ENCODE peak calls at places on chromosomes 13 and 19, in five cellular contexts. S is AG04450; V is heart left ventricle; C is left ventricle myocardium inferior; R is CD4-positive, CD25-positive, alpha-beta regulatory T cell. L is an unnamed sample.

GRCh38 chr13:81001828-81002385 is 661.0 kb upstream of the SPRY2 start:
- DNase-seq in S (no peak), V (no peak), C (no peak), R (no peak), L (no peak)

GRCh38 chr13:31598990-31599389 is 140.3 kb upstream of the RXFP2 start:
- DNase-seq in S (no peak), V (no peak), C (no peak), R (no peak), L (no peak)

GRCh38 chr19:45591004-45591637 is 6.5 kb upstream of the OPA3 start:
- DNase-seq in S (no peak), V (no peak), C (no peak), R (no peak), L (no peak)

GRCh38 chr13:111572956-111573355 is 252.5 kb downstream of the TEX29 start:
- DNase-seq in S (no peak), V (no peak), C (no peak), R (no peak), L (no peak)

GRCh38 chr13:42574011-42574410 is at the start of gene TNFSF11:
- DNase-seq in S (no peak), V (no peak), C (no peak), R (no peak), L (no peak)

GRCh38 chr13:22091222-22091970 is 420.5 kb downstream of the FGF9 start:
- DNase-seq in S (no peak), V (no peak), C (no peak), R (no peak), L (peak; percentile 51)

GRCh38 chr13:48220592-48221300 is 12.3 kb upstream of the ITM2B start:
- DNase-seq in S (no peak), V (no peak), C (no peak), R (peak; percentile 26), L (peak; percentile 53)

GRCh38 chr13:102487330-102487729 is 85.5 kb upstream of the FGF14 start:
- DNase-seq in S (no peak), V (no peak), C (no peak), R (no peak), L (no peak)

GRCh38 chr13:87810920-87811344 is 139.8 kb downstream of the SLITRK5 start:
- DNase-seq in S (no peak), V (no peak), C (no peak), R (no peak), L (no peak)

GRCh38 chr13:67726979-67727378 is 496.8 kb upstream of the PCDH9 start:
- DNase-seq in S (no peak), V (no peak), C (no peak), R (no peak), L (no peak)

GRCh38 chr13:83450586-83450985 is 431.7 kb downstream of the SLITRK1 start:
- DNase-seq in S (no peak), V (no peak), C (no peak), R (no peak), L (no peak)

GRCh38 chr19:53057904-53058579 is 13.5 kb downstream of the ERVV-2 start:
- DNase-seq in S (no peak), V (peak; percentile 28), C (peak; percentile 46), R (no peak), L (no peak)

GRCh38 chr13:36244990-36245389 is 30.6 kb upstream of the SOHLH2 start:
- DNase-seq in S (no peak), V (no peak), C (no peak), R (no peak), L (no peak)

GRCh38 chr13:97878421-97879375 is 74.8 kb upstream of the IPO5 start:
- DNase-seq in S (no peak), V (no peak), C (no peak), R (no peak), L (peak; percentile 91)
- H3K4me3 ChIP-seq in S (no peak overlapping the region), V (no peak overlapping the region), C (no peak overlapping the region), R (no peak overlapping the region), L (no peak overlapping the region)

GRCh38 chr13:99467764-99468163 is 33.5 kb upstream of the TM9SF2 start:
- DNase-seq in S (no peak), V (no peak), C (no peak), R (no peak), L (no peak)
- H3K27ac ChIP-seq in S (no peak overlapping the region), V (no peak overlapping the region), C (no peak overlapping the region), R (no peak overlapping the region), L (no peak overlapping the region)

DNA sequence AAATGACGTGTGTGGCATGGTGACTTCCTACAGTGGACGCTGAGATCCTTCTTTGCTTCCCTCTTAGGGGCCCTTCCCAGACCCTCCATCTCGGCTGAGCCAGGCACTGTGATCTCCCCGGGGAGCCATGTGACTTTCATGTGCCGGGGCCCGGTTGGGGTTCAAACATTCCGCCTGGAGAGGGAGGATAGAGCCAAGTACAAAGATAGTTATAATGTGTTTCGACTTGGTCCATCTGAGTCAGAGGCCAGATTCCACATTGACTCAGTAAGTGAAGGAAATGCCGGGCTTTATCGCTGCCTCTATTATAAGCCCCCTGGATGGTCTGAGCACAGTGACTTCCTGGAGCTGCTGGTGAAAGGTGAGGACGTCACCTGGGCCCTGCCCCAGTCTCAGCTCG is 5.2 kb downstream of the LAIR2 start:
- DNase-seq in S (no peak), V (no peak), C (no peak), R (no peak), L (no peak)
- H3K4me3 ChIP-seq in S (no peak overlapping the region), V (no peak overlapping the region), C (no peak overlapping the region), R (no peak overlapping the region), L (no peak overlapping the region)

GRCh38 chr13:113853518-113854237 is 10.2 kb downstream of the GAS6 start:
- DNase-seq in S (no peak), V (peak; percentile 59), C (peak; percentile 35), R (no peak), L (no peak)

GRCh38 chr13:113850722-113851479 is 13.0 kb downstream of the GAS6 start:
- DNase-seq in S (no peak), V (no peak), C (no peak), R (no peak), L (no peak)

GRCh38 chr13:113852536-113853517 is 11.0 kb downstream of the GAS6 start:
- DNase-seq in S (no peak), V (peak; percentile 16), C (no peak), R (no peak), L (no peak)

GRCh38 chr13:113851480-113851803 is 12.4 kb downstream of the GAS6 start:
- DNase-seq in S (no peak), V (no peak), C (no peak), R (no peak), L (no peak)

GRCh38 chr13:113851826-113852535 is 11.9 kb downstream of the GAS6 start:
- DNase-seq in S (no peak), V (peak; percentile 15), C (no peak), R (no peak), L (no peak)
- H3K27ac ChIP-seq in S (peak overlapping the region; percentile 47), V (no peak overlapping the region), C (peak overlapping the region; percentile 82), R (no peak overlapping the region), L (no peak overlapping the region)

DNA sequence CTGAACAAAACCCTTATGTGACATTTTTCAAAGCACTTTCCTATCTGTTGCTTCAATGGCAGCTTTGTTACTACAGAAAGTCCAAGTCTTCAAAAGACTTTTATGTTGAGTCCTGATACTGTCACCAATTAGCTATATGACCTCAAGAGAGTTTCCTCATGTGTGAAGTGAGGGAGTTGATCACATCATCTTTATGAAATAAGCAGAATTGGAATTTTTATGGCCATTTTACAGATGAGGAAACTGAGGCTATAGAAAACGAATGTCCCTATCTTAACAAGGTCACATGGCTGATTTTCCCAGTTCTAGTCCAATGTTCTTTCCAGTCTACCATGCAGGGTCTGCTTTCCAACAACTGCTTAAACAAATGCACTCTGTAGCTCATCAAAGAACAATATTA is 2.6 kb downstream of the TNFRSF19 start:
- DNase-seq in S (no peak), V (no peak), C (no peak), R (no peak), L (no peak)
- H3K4me3 ChIP-seq in S (peak overlapping the region; percentile 65), V (peak overlapping the region; percentile 32), C (peak overlapping the region; percentile 67), R (no peak overlapping the region), L (no peak overlapping the region)

GRCh38 chr13:99662678-99663077 is 161.4 kb downstream of the TM9SF2 start:
- DNase-seq in S (no peak), V (no peak), C (no peak), R (no peak), L (no peak)
- H3K27ac ChIP-seq in S (no peak overlapping the region), V (no peak overlapping the region), C (no peak overlapping the region), R (no peak overlapping the region), L (no peak overlapping the region)

DNA sequence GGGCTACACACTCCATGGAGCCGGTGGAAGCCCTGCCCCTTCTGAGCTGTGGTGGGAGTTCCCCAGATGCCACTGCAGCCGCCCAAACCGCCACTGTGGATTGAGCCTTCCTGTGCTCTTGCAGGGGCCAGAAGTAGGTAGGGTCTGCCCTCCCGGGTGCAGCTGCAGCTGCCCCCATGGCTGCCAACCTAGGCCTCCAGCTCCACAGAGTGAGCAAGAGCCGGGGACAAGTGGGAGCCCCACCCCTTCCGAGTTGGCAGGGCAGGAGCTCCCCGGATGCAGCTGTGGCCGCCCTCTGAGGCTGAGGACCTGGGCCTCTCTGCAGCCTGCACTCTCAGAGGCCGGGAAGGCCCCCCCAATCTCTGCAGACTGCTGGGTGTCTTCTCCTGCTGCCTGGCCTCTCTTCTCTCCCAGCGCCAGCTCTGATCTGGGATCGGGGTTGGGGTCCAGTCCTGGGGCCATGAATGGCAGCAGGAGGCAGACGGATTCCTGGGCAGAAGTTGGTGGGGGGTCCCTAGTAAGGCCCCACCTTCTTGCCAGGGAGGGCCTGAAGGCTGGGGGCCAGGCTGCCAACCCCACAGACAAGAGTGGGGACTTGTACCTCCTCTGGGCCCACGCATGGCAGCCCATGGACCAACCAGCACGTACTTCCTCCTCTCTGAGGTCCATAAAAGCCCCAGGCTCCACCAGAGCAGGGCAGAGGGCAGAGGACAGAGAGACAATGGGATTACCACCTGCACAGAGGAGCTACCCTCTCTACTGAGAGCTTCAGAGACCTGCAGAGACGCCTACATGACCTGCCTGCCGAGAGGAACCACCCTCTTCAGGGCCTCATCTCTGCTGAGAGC is 28.9 kb downstream of the AP2S1 start:
- DNase-seq in S (no peak), V (no peak), C (peak; percentile 40), R (peak; percentile 49), L (no peak)
- H3K4me3 ChIP-seq in S (no peak overlapping the region), V (no peak overlapping the region), C (no peak overlapping the region), R (no peak overlapping the region), L (no peak overlapping the region)